ENCODE peak calls at places on chromosomes 6 and 20, in ten cellular contexts. Y is transverse colon, U is HepG2, D is K562, X is esophagus muscularis mucosa, C is erythroblast, N is tibial nerve, S is adrenal gland, J is uterus, Z is GM12892. F is an unnamed sample.

GRCh38 chr6:37798436-37799262 is 20.9 kb upstream of the ZFAND3 start:
- DNase-seq in S (no peak), J (no peak), C (no peak), U (no peak), N (no peak), Z (no peak), X (no peak), D (no peak), Y (no peak), F (no peak)

GRCh38 chr6:5638666-5639065 is 368.1 kb downstream of the NRN1 start:
- DNase-seq in S (no peak), C (no peak), U (no peak), D (no peak), N (no peak), J (no peak), X (no peak), Y (no peak), Z (no peak), F (no peak)

GRCh38 chr6:163261361-163261760 is 153.2 kb upstream of the QKI start:
- DNase-seq in D (no peak), C (no peak), U (no peak), J (no peak), N (no peak), Z (no peak), S (no peak), X (no peak), Y (no peak), F (no peak)

GRCh38 chr6:122014961-122015360 is 384.5 kb upstream of the HSF2 start:
- DNase-seq in N (no peak), Y (no peak), U (no peak), Z (no peak), D (no peak), X (no peak), J (no peak), S (no peak), C (no peak), F (no peak)

GRCh38 chr6:166729658-166730057 is 102.6 kb upstream of the RPS6KA2 start:
- DNase-seq in C (no peak), J (no peak), S (no peak), Z (no peak), U (no peak), N (no peak), Y (no peak), D (no peak), X (no peak), F (no peak)

GRCh38 chr6:154229796-154230195 is 126.8 kb downstream of the IPCEF1 start:
- DNase-seq in C (no peak), X (no peak), Z (no peak), U (no peak), Y (no peak), N (no peak), S (no peak), J (no peak), D (no peak), F (no peak)

GRCh38 chr6:115456848-115457247 is 603.8 kb downstream of the FRK start:
- DNase-seq in D (no peak), S (no peak), U (no peak), X (no peak), Y (no peak), C (no peak), J (no peak), N (no peak), Z (no peak), F (no peak)

GRCh38 chr20:24968278-24968677 is 19.2 kb downstream of the CST7 start:
- DNase-seq in D (no peak), C (no peak), X (no peak), Y (no peak), J (no peak), U (no peak), S (no peak), Z (no peak), N (no peak), F (no peak)

GRCh38 chr20:59939879-59940128 is 301 bp downstream of the PPP1R3D start:
- DNase-seq in Y (peak), D (no peak), Z (no peak), X (no peak), J (no peak), N (no peak), C (no peak), S (peak), U (no peak), F (peak)

DNA sequence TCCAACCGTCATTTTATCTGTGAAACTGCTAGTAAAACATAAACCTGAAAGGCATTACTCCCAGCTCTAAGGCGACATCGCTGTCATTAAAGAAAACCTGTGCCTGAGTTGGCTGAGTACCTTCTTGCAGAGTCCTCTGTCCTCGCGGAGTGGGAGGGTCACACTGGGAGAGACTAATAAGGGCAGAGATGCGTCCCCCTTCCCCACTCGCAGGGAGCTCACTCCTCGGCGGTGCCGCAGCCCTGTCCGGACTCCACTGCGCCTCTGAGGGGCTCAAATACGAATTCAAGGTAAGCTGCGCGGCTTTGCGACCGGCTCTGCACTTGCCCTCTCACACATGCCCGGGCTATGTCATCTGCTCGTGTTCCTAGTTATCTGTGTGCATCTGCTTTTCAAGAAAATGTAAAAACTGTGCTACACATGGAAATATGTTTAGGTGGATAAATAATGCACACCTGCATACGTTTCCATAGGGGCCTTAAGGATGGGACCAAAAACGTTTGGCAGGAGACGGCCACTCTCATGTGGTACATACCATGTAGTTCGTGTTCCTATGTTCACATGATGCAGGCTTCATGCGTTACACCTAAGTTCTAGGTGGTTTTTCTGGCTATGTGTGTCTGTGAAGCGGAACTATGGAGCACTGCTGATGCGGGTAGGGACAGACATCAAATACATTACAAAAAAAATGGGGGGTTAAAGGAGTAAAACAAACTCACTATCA is at the start of gene COL19A1:
- DNase-seq in U (no peak), N (no peak), Y (peak), S (peak), X (no peak), Z (peak), J (no peak), D (no peak), C (peak), F (peak)
- TF ChIP-seq POLR2A in U (no peak), N (no peak), Y (no peak), S (no peak), X (no peak), Z (peak), J (no peak), D (no peak), C (no peak), F (no peak)

GRCh38 chr6:36094238-36094637 is 36.1 kb upstream of the MAPK13 start:
- DNase-seq in U (no peak), S (no peak), J (no peak), X (no peak), Y (no peak), D (no peak), C (no peak), Z (no peak), N (no peak), F (no peak)
- TF ChIP-seq POLR2A in U (no peak), S (no peak), J (no peak), X (no peak), Y (no peak), D (no peak), C (no peak), Z (no peak), N (no peak), F (no peak)

GRCh38 chr6:144215402-144215931 is 65.2 kb downstream of the STX11 start:
- DNase-seq in J (peak), U (peak), Y (peak), C (peak), D (peak), Z (peak), N (peak), X (no peak), S (peak), F (peak)

GRCh38 chr6:144214622-144215401 is 64.5 kb downstream of the STX11 start:
- DNase-seq in C (no peak), X (no peak), D (no peak), N (no peak), J (peak), U (no peak), Z (no peak), Y (no peak), S (peak), F (peak)

GRCh38 chr6:144217264-144217663 is 66.9 kb downstream of the STX11 start:
- DNase-seq in D (no peak), N (no peak), X (no peak), U (peak), S (no peak), Z (no peak), Y (no peak), J (no peak), C (no peak), F (no peak)

GRCh38 chr6:144216668-144217218 is 66.4 kb downstream of the STX11 start:
- DNase-seq in Y (no peak), D (peak), C (no peak), X (no peak), Z (peak), J (no peak), S (no peak), U (no peak), N (no peak), F (no peak)

GRCh38 chr6:144215932-144216667 is 65.8 kb downstream of the STX11 start:
- DNase-seq in U (peak), Y (peak), S (peak), Z (peak), N (peak), D (peak), X (peak), C (peak), J (peak), F (peak)
- TF ChIP-seq POLR2A in U (peak), Y (peak), S (peak), Z (peak), N (peak), D (peak), X (no peak), C (peak), J (peak), F (no peak)

DNA sequence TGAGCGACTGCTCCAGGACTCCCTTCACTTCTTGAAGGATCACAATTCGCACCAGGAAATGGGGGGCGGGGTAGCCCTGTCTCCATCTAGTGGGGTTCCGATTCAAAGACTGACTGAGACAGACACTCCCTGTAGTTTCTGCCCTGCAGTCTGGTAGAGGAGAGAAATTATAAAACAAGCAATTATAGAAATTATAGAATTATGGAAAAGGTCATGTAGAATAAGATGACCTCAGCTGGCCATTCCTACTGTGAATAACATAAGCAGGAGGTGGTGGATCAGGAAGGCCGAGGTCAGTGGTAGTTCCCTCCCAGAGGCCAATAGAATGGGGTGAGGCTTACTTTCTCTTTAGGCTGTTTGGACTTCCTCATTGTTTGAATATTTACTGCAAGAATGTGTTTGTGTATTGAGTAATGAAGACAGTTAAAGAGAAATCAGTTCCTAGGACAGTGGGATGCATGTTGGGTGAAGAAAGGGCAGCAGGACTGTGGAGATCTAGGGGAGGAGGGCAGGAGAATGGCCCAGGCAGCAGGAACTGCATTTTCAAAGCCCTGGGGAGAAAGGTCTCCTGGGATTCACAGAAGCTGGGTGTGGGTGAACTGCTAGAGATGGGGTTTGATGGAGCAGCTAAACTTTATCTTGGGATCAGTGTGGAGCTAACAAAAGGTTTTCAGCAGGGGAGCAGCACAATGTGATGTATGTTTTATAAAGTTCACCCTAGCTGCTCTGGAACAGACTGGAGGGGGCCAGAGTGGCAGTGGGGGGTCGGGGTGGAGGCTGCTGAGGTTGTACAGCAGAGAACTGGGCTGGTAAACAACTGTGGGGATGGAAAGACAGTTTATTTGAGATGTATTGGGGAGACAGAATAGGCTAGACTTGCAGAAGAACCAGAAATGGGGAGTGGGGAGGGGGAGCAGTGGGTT is 2.1 kb downstream of the ZNF341 start:
- DNase-seq in N (peak), S (peak), Z (no peak), Y (peak), X (no peak), C (no peak), U (peak), D (no peak), J (no peak), F (no peak)
- TF ChIP-seq POLR2A in N (no peak), S (no peak), Z (no peak), Y (no peak), X (no peak), C (no peak), U (no peak), D (no peak), J (no peak), F (no peak)

GRCh38 chr20:48194026-48194425 is 408.7 kb upstream of the SULF2 start:
- DNase-seq in X (no peak), Z (no peak), Y (peak), C (no peak), U (no peak), J (no peak), N (no peak), D (no peak), S (no peak), F (no peak)
- TF ChIP-seq POLR2A in X (no peak), Z (no peak), Y (no peak), C (no peak), U (no peak), J (no peak), N (no peak), D (no peak), S (no peak), F (no peak)

GRCh38 chr20:62957136-62958117 is 4.9 kb downstream of the SLC17A9 start:
- DNase-seq in U (no peak), N (no peak), S (no peak), C (no peak), Z (no peak), D (no peak), X (no peak), Y (no peak), J (no peak), F (no peak)
- TF ChIP-seq POLR2A in U (no peak), N (no peak), S (no peak), C (no peak), Z (no peak), D (no peak), X (no peak), Y (no peak), J (no peak), F (no peak)